ENCODE peak calls at places on chromosomes 11 and 22, in five cellular contexts. O is thoracic aorta, P is lower leg skin, D is BE2C, Z is astrocyte of the spinal cord. G is an unnamed sample.

GRCh38 chr11:96001037-96001436 is 77.1 kb upstream of the MTMR2 start:
- DNase-seq in O (peak), P (peak), Z (peak), D (no peak), G (no peak)

GRCh38 chr11:22162754-22163153 is 30.1 kb upstream of the ANO5 start:
- DNase-seq in Z (no peak), D (no peak), P (no peak), O (no peak), G (no peak)

GRCh38 chr22:37270928-37271650 is 11.2 kb upstream of the CYTH4 start:
- DNase-seq in D (no peak), P (no peak), Z (no peak), O (no peak), G (no peak)

GRCh38 chr11:17760102-17761029 is 25.8 kb downstream of the KCNC1 start:
- DNase-seq in O (no peak), Z (peak), P (no peak), D (peak), G (peak)

GRCh38 chr11:17906436-17906835 is 106.4 kb downstream of the SERGEF start:
- DNase-seq in Z (no peak), P (no peak), D (peak), O (no peak), G (peak)

GRCh38 chr22:25475554-25476022 is 88.9 kb upstream of the GRK3 start:
- DNase-seq in P (no peak), Z (peak), O (no peak), D (peak), G (no peak)

GRCh38 chr11:111456859-111457730 is 55.1 kb downstream of the BTG4 start:
- DNase-seq in Z (no peak), O (no peak), P (peak), D (no peak), G (no peak)

GRCh38 chr22:49271369-49271727 is 556.3 kb downstream of the BRD1 start:
- DNase-seq in O (no peak), P (no peak), D (no peak), Z (no peak), G (no peak)

GRCh38 chr11:44306469-44307244 is 3.3 kb downstream of the ALX4 start:
- DNase-seq in P (no peak), Z (no peak), D (no peak), O (no peak), G (no peak)

GRCh38 chr11:20488352-20488751 is 100.8 kb downstream of the PRMT3 start:
- DNase-seq in O (no peak), Z (peak), D (peak), P (no peak), G (no peak)

GRCh38 chr11:14054708-14055107 is 92.2 kb downstream of the SPON1 start:
- DNase-seq in P (no peak), Z (no peak), D (no peak), O (no peak), G (no peak)

GRCh38 chr11:18321622-18321990 is 334 bp downstream of the HPS5 start:
- DNase-seq in P (no peak), Z (no peak), O (no peak), D (no peak), G (no peak)

GRCh38 chr11:92226331-92227232 is 2.0 kb downstream of the FAT3 start:
- DNase-seq in P (no peak), Z (no peak), D (peak), O (no peak), G (no peak)

GRCh38 chr11:75767793-75768111 is 826 bp upstream of the DGAT2 start:
- DNase-seq in P (no peak), D (no peak), O (no peak), Z (no peak), G (no peak)

GRCh38 chr11:114280696-114281095 is 15.5 kb upstream of the NNMT start:
- DNase-seq in O (no peak), P (peak), D (peak), Z (peak), G (peak)

GRCh38 chr11:7665473-7666291 is 7.6 kb downstream of the CYB5R2 start:
- DNase-seq in Z (peak), P (peak), O (peak), D (peak), G (peak)

GRCh38 chr11:17405232-17406005 is 17.0 kb upstream of the KCNJ11 start:
- DNase-seq in O (peak), P (peak), Z (peak), D (peak), G (peak)

DNA sequence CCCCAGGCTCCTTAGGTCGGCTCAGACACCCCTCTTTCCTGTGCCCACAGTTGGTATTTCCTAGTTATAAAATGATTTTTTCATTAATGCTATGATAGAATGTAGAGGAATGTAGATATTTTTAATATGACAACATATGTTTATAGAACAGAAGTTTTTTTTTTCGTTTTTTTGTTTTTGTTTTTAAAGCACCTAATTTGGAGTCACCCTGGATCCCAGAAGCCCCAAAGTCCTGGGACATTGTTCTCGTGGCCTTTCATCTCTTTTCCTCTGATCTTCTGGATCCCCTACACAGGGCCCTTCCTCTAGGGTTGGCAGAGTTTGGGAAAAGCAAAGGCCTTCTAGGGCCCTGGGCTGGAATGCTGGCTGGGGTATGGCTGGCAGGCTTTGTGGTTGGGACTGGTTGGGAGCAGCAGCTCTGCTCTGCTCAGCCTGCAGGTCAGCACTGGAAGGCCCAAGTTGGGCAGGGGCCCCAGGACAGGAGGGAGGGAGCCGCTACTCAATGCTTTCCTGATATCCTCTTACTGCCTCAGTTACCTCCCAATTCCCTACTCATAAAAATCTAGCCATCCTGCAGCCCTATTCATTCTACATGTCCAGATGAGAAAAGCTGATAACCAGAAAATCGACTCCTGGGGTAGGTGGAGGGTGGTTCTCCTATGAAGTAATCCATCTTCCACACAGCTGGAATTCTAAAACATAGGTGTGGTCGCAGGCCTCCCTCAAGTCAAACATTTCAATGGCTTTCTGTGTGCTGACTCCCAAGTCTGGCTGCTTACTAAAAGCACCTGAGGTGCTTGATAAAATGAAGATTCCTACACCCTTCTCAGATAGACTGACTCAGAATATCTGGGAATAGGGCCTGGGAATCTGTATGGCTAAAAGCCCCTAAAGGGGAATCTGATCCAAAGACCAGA is 26.3 kb downstream of the IRAG1 start:
- DNase-seq in Z (peak), P (no peak), O (no peak), D (no peak), G (no peak)
- TF ChIP-seq CTCF in Z (no peak), P (no peak), O (no peak), D (no peak), G (no peak)

GRCh38 chr11:35145249-35145648 is 6.3 kb downstream of the CD44 start:
- DNase-seq in D (no peak), Z (peak), P (no peak), O (no peak), G (peak)
- H3K4me3 ChIP-seq in D (no peak), Z (no peak), P (no peak), O (no peak), G (peak)

GRCh38 chr11:36703055-36703404 is 105.0 kb upstream of the RAG2 start:
- DNase-seq in O (no peak), Z (no peak), D (no peak), P (no peak), G (peak)
- TF ChIP-seq CTCF in O (no peak), Z (no peak), D (no peak), P (no peak), G (no peak)

GRCh38 chr11:36602143-36602542 is 4.1 kb upstream of the RAG2 start:
- DNase-seq in Z (no peak), O (no peak), P (no peak), D (no peak), G (no peak)
- H3K4me3 ChIP-seq in Z (no peak), O (no peak), P (no peak), D (no peak), G (no peak)

GRCh38 chr11:8729837-8730696 is 47.5 kb downstream of the RPL27A start:
- DNase-seq in P (no peak), D (no peak), O (no peak), Z (no peak), G (no peak)
- TF ChIP-seq CTCF in P (no peak), D (no peak), O (no peak), Z (no peak), G (no peak)

GRCh38 chr11:61955031-61955415 is 4.9 kb downstream of the BEST1 start:
- DNase-seq in Z (peak), O (no peak), D (no peak), P (peak), G (no peak)
- H3K4me3 ChIP-seq in Z (peak), O (peak), D (no peak), P (no peak), G (no peak)

GRCh38 chr11:65539401-65540289 is 14.8 kb downstream of the SCYL1 start:
- DNase-seq in P (peak), O (no peak), D (no peak), Z (no peak), G (no peak)
- TF ChIP-seq CTCF in P (no peak), O (no peak), D (no peak), Z (no peak), G (peak)

GRCh38 chr22:50677493-50678217 is 5.0 kb downstream of the SHANK3 start:
- DNase-seq in P (peak), D (no peak), Z (no peak), O (no peak), G (no peak)
- H3K4me3 ChIP-seq in P (no peak), D (no peak), Z (no peak), O (no peak), G (no peak)

GRCh38 chr22:21592422-21592821 is 24.9 kb downstream of the UBE2L3 start:
- DNase-seq in P (no peak), Z (no peak), O (no peak), D (no peak), G (no peak)

GRCh38 chr22:21594865-21595452 is 27.4 kb downstream of the UBE2L3 start:
- DNase-seq in D (no peak), P (no peak), O (no peak), Z (no peak), G (no peak)

GRCh38 chr22:21590809-21591641 is 23.5 kb downstream of the UBE2L3 start:
- DNase-seq in Z (no peak), P (no peak), D (no peak), O (no peak), G (peak)

GRCh38 chr22:21591695-21592094 is 24.2 kb downstream of the UBE2L3 start:
- DNase-seq in O (peak), P (no peak), D (no peak), Z (no peak), G (no peak)

GRCh38 chr22:21593406-21594232 is 26.1 kb downstream of the UBE2L3 start:
- DNase-seq in D (peak), Z (no peak), O (no peak), P (no peak), G (no peak)
- TF ChIP-seq CTCF in D (peak), Z (peak), O (no peak), P (no peak), G (no peak)

GRCh38 chr11:3055881-3056280 is 1.3 kb downstream of the CARS1 start:
- DNase-seq in P (no peak), D (no peak), O (no peak), Z (no peak), G (no peak)
- H3K4me3 ChIP-seq in P (no peak), D (peak), O (peak), Z (peak), G (peak)